ENCODE peak calls at places on chromosomes 5 and 9, in eight cellular contexts. G is adipocyte, V is endodermal cell, M is left lung, W is gastrocnemius medialis, A is H9, F is heart right ventricle, Z is cardiac muscle cell. T is an unnamed sample. For H3K4me1, the result is how much of the 10 kb centered on the place peaks cover.

GRCh38 chr9:133561976-133562554 is 27.6 kb downstream of the ADAMTSL2 start:
- DNase-seq in F (no peak), W (no peak), A (no peak), M (no peak), Z (no peak), V (no peak), G (no peak), T (no peak)

GRCh38 chr9:125446581-125447094 is 185.0 kb downstream of the GAPVD1 start:
- DNase-seq in V (peak), G (no peak), Z (no peak), F (no peak), W (no peak), A (no peak), M (no peak), T (no peak)

GRCh38 chr5:154238776-154239481 is 48.4 kb downstream of the GALNT10 start:
- DNase-seq in M (no peak), W (no peak), A (peak), G (no peak), F (no peak), Z (no peak), V (peak), T (no peak)

GRCh38 chr5:39016587-39017275 is 57.5 kb downstream of the RICTOR start:
- DNase-seq in A (no peak), V (no peak), W (no peak), M (no peak), Z (no peak), G (peak), F (no peak), T (no peak)

GRCh38 chr5:108258001-108258400 is 123.9 kb downstream of the FBXL17 start:
- DNase-seq in M (no peak), Z (peak), V (no peak), F (no peak), A (no peak), G (no peak), W (no peak), T (peak)

GRCh38 chr5:154755361-154756202 is at the start of gene LARP1:
- DNase-seq in M (peak), A (no peak), F (peak), Z (peak), G (peak), W (no peak), V (no peak), T (peak)

GRCh38 chr9:135485832-135486231 is 6.2 kb downstream of the PPP1R26 start:
- DNase-seq in F (no peak), M (peak), A (peak), Z (no peak), G (no peak), W (no peak), V (no peak), T (no peak)

GRCh38 chr5:167730121-167730520 is 561.3 kb upstream of the WWC1 start:
- DNase-seq in F (no peak), G (peak), M (no peak), A (no peak), Z (peak), V (no peak), W (no peak), T (peak)

GRCh38 chr5:134289509-134290113 is 63.7 kb upstream of the PPP2CA start:
- DNase-seq in M (no peak), Z (peak), F (no peak), V (peak), W (peak), G (peak), A (peak), T (peak)

GRCh38 chr5:126268697-126269315 is 154.4 kb upstream of the GRAMD2B start:
- DNase-seq in G (no peak), V (no peak), W (no peak), A (no peak), Z (peak), F (no peak), M (no peak), T (no peak)

GRCh38 chr5:134451618-134452505 is 40.2 kb upstream of the CDKN2AIPNL start:
- DNase-seq in M (no peak), G (peak), Z (peak), F (no peak), W (peak), V (no peak), A (no peak), T (peak)

GRCh38 chr9:125700791-125701190 is 6.2 kb downstream of the MAPKAP1 start:
- DNase-seq in G (peak), W (no peak), A (peak), M (no peak), Z (no peak), F (no peak), V (peak), T (peak)

GRCh38 chr9:137353223-137354152 is 51.4 kb upstream of the NRARP start:
- DNase-seq in Z (no peak), M (peak), W (no peak), G (no peak), F (peak), A (no peak), V (no peak), T (no peak)

GRCh38 chr9:133051281-133051900 is 10.4 kb upstream of the CEL start:
- DNase-seq in M (peak), V (no peak), Z (no peak), W (no peak), A (no peak), F (no peak), G (no peak), T (no peak)

DNA sequence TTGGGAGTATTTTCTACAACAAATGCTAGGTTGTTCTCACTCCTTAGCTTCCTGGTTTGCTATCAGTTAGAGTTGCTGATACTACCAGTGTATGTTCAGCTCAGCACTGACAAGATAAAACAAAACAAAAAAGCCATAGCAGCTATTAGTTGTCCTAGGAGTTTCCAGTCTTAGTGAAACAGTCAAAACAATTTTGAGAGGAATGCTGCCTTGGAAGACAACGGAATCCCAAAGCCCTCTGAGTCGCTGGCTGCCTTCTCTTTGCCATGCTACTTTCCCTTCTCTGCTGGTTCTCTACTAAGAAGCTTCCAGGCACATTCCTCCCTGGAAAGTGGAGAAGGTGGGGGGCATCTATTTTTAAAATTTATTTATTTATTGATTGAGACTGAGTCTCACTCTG is 5.4 kb upstream of the CREBRF start:
- DNase-seq in Z (no peak), F (no peak), W (no peak), G (peak), V (no peak), A (no peak), M (no peak), T (peak)
- H3K4me1 ChIP-seq in Z (under half), F (under half), W (under half), G (under half), V (under half), A (under half), M (under half), T (under half)

GRCh38 chr5:59038169-59039002 is 455.5 kb downstream of the RAB3C start:
- DNase-seq in W (no peak), F (no peak), V (no peak), A (peak), G (peak), Z (peak), M (no peak), T (peak)
- H3K4me1 ChIP-seq in W (half or more), F (half or more), V (under half), A (under half), G (half or more), Z (under half), M (under half), T (under half)

GRCh38 chr5:53397845-53398244 is 82.6 kb upstream of the FST start:
- DNase-seq in G (peak), A (no peak), Z (peak), V (no peak), F (peak), M (no peak), W (no peak), T (peak)

GRCh38 chr5:53403291-53403690 is 77.1 kb upstream of the FST start:
- DNase-seq in Z (peak), A (no peak), V (no peak), M (no peak), F (no peak), G (no peak), W (no peak), T (peak)

GRCh38 chr5:53397141-53397794 is 83.2 kb upstream of the FST start:
- DNase-seq in M (no peak), A (no peak), W (no peak), Z (no peak), F (no peak), V (no peak), G (no peak), T (no peak)

GRCh38 chr5:53403758-53404157 is 76.7 kb upstream of the FST start:
- DNase-seq in G (no peak), M (no peak), F (no peak), Z (peak), A (no peak), V (no peak), W (no peak), T (peak)

DNA sequence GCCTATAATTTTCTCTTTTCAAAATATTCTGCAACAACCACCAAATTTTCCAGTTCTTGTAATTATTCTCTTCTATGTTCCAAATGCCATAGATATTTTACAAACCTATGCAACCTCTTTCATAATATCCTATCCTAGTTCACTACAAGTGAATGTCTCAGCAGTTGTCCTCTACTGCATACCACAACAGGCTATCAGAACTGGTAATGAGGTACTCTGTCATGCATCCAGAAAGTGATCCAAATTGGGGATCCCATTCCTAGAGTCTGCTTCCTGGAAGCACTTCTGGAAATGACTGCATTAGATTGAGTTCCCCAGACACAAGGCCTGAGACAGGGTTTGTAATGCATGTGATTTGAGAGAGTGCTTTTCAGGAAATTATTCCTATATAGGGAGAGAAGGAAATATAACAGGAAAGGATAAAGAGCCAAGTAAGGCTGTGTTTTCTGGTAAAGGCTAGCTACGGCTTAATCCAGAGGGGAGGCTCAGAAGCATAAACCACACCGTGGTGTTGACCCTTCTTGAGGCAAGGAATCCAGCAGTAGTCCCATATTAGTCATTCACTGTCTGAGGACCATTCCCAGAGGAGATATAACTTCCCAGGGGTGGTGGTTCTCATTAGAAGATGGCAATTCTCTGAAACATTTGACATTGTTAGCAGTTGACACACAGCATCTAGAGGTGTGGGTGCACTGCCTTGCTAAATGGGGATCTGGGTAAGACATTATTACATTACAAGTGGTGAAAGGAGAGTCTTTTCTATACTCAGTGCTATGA is 80.3 kb upstream of the FST start:
- DNase-seq in V (no peak), F (no peak), W (no peak), M (no peak), G (no peak), Z (no peak), A (no peak), T (no peak)
- H3K4me1 ChIP-seq in V (under half), F (under half), W (under half), M (under half), G (under half), Z (under half), A (under half), T (under half)

DNA sequence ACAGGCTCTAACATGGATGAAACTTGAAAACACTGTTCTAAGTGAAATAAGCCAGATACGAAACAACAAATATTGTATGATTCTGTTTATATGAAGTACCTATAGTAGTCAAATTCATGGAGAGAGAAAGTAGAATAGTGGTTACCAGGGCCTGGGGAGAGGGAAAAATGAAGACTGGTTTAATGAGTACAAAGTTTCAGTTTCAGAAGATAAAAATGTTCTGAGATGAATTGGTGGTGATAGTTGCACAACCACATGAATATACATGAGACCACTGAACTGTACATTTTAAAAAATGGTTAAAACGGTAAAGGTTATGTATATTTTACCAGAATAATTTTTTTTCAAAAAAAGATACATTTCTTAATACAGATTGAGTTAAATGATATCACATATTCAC is 521.5 kb downstream of the EFNA5 start:
- DNase-seq in V (no peak), Z (no peak), F (no peak), A (no peak), M (no peak), G (no peak), W (no peak), T (no peak)
- H3K4me1 ChIP-seq in V (under half), Z (under half), F (under half), A (under half), M (under half), G (under half), W (under half), T (under half)

DNA sequence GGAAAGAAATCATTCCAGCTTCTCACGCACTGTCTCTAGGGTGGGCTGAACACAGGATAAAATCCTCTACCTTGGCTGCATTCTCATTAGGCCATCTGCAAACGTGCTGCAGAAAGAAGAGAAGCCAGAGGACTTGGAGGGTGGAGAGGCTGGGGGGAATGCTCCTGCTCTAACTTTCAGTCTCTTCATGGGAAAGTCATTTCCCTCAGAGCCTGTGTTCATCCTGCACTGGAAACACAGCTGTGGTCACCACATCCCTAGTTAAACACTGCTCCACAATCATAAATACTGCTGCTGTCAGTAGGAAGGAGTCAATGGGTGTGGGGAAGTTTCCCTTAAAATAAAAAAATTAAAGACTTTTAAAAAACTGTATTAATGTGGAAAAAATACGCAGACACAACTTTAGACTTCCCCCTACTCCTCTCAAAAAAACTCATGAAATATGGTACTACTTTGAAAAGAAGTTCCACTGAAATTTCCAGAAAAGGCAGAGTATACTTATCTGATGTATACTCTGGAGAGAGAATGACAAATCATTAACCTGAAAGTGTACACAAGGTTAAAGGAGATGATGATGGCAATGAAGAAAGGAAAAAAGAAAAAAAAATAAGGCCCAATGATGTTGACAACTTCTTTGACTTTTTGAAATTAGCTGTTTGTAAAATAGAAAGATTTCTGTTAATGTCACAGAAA is 46.8 kb downstream of the LHFPL2 start:
- DNase-seq in G (no peak), M (no peak), A (no peak), V (no peak), F (no peak), Z (no peak), W (no peak), T (peak)
- H3K4me1 ChIP-seq in G (under half), M (under half), A (under half), V (under half), F (under half), Z (under half), W (under half), T (under half)